ENCODE peak calls at places on chromosomes 4 and X, in six cellular contexts. One of them, this sample, is unnamed.

GRCh38 chr4:127780598-127780997 is 1.5 kb upstream of the HSPA4L start:
- DNase-seq in K562: no peak
- DNase-seq in WTC11: no peak
- DNase-seq in H1: no peak
- DNase-seq in HCT116: no peak
- DNase-seq in HEK293T: no peak
- DNase-seq in this sample: no peak

GRCh38 chr4:112564706-112565270 is 48.8 kb upstream of the NEUROG2 start:
- DNase-seq in HCT116: no peak
- DNase-seq in K562: no peak
- DNase-seq in WTC11: peak
- DNase-seq in H1: no peak
- DNase-seq in HEK293T: no peak
- DNase-seq in this sample: no peak

GRCh38 chr4:29549308-29549707 is 1170.9 kb upstream of the PCDH7 start:
- DNase-seq in WTC11: no peak
- DNase-seq in K562: no peak
- DNase-seq in HCT116: no peak
- DNase-seq in HEK293T: no peak
- DNase-seq in H1: no peak
- DNase-seq in this sample: no peak

GRCh38 chr4:53863731-53864130 is 200.7 kb downstream of the CHIC2 start:
- DNase-seq in HCT116: no peak
- DNase-seq in WTC11: no peak
- DNase-seq in HEK293T: no peak
- DNase-seq in H1: no peak
- DNase-seq in K562: no peak
- DNase-seq in this sample: no peak

GRCh38 chr4:3660086-3660927 is 105.9 kb upstream of the ADRA2C start:
- DNase-seq in H1: no peak
- DNase-seq in HCT116: no peak
- DNase-seq in WTC11: no peak
- DNase-seq in HEK293T: no peak
- DNase-seq in K562: no peak
- DNase-seq in this sample: no peak

GRCh38 chrX:25968920-25969319 is 169.2 kb upstream of the MAGEB18 start:
- DNase-seq in HEK293T: peak
- DNase-seq in HCT116: no peak
- DNase-seq in K562: peak
- DNase-seq in WTC11: peak
- DNase-seq in H1: peak
- DNase-seq in this sample: peak

GRCh38 chr4:56752985-56753384 is 68.5 kb downstream of the SPINK2 start:
- DNase-seq in WTC11: no peak
- DNase-seq in HCT116: peak
- DNase-seq in H1: no peak
- DNase-seq in HEK293T: no peak
- DNase-seq in K562: no peak
- DNase-seq in this sample: no peak

GRCh38 chr4:38856524-38857337 is at the start of gene TLR6:
- DNase-seq in WTC11: peak
- DNase-seq in H1: no peak
- DNase-seq in K562: peak
- DNase-seq in HCT116: peak
- DNase-seq in HEK293T: peak
- DNase-seq in this sample: peak

GRCh38 chr4:111991163-111991562 is 154.1 kb upstream of the FAM241A start:
- DNase-seq in HCT116: no peak
- DNase-seq in HEK293T: no peak
- DNase-seq in K562: no peak
- DNase-seq in H1: no peak
- DNase-seq in WTC11: no peak
- DNase-seq in this sample: no peak

GRCh38 chr4:140691369-140691768 is 64.8 kb downstream of the TBC1D9 start:
- DNase-seq in WTC11: no peak
- DNase-seq in H1: no peak
- DNase-seq in K562: no peak
- DNase-seq in HCT116: no peak
- DNase-seq in HEK293T: no peak
- DNase-seq in this sample: peak

GRCh38 chrX:78708171-78708570 is 39.3 kb upstream of the LPAR4 start:
- DNase-seq in K562: no peak
- DNase-seq in HCT116: no peak
- DNase-seq in H1: peak
- DNase-seq in HEK293T: peak
- DNase-seq in WTC11: peak
- DNase-seq in this sample: peak

GRCh38 chrX:40366661-40367060 is 214.1 kb upstream of the ATP6AP2 start:
- DNase-seq in HCT116: no peak
- DNase-seq in WTC11: peak
- DNase-seq in K562: no peak
- DNase-seq in HEK293T: no peak
- DNase-seq in H1: peak
- DNase-seq in this sample: no peak

GRCh38 chr4:40840985-40841571 is 91.3 kb downstream of the NSUN7 start:
- DNase-seq in HEK293T: peak
- DNase-seq in H1: peak
- DNase-seq in WTC11: peak
- DNase-seq in K562: peak
- DNase-seq in HCT116: peak
- DNase-seq in this sample: peak

GRCh38 chr4:188107931-188108843 is 1.2 kb downstream of the TRIML2 start:
- DNase-seq in WTC11: no peak
- DNase-seq in K562: no peak
- DNase-seq in HEK293T: no peak
- DNase-seq in HCT116: peak
- DNase-seq in H1: peak
- DNase-seq in this sample: no peak

GRCh38 chrX:94400488-94400887 is 726.5 kb downstream of the FAM133A start:
- DNase-seq in H1: peak
- DNase-seq in K562: no peak
- DNase-seq in HCT116: no peak
- DNase-seq in WTC11: peak
- DNase-seq in HEK293T: no peak
- DNase-seq in this sample: peak

GRCh38 chrX:116277391-116277790 is 106.8 kb downstream of the AGTR2 start:
- DNase-seq in WTC11: no peak
- DNase-seq in HCT116: no peak
- DNase-seq in H1: no peak
- DNase-seq in HEK293T: no peak
- DNase-seq in K562: no peak
- DNase-seq in this sample: no peak

GRCh38 chr4:168074861-168075260 is 17.5 kb upstream of the ANXA10 start:
- DNase-seq in K562: no peak
- DNase-seq in HEK293T: no peak
- DNase-seq in HCT116: no peak
- DNase-seq in WTC11: no peak
- DNase-seq in H1: no peak
- DNase-seq in this sample: no peak

GRCh38 chrX:69531031-69531755 is 27.1 kb downstream of the NALF2 start:
- DNase-seq in HCT116: no peak
- DNase-seq in WTC11: no peak
- DNase-seq in HEK293T: no peak
- DNase-seq in H1: no peak
- DNase-seq in K562: no peak
- DNase-seq in this sample: no peak

GRCh38 chr4:169815606-169816005 is 57.9 kb upstream of the HPF1 start:
- DNase-seq in H1: no peak
- DNase-seq in HCT116: no peak
- DNase-seq in K562: no peak
- DNase-seq in WTC11: no peak
- DNase-seq in HEK293T: no peak
- DNase-seq in this sample: peak

GRCh38 chrX:85111347-85111746 is 107.7 kb downstream of the APOOL start:
- DNase-seq in WTC11: no peak
- DNase-seq in HCT116: no peak
- DNase-seq in HEK293T: peak
- DNase-seq in H1: no peak
- DNase-seq in K562: peak
- DNase-seq in this sample: no peak

GRCh38 chrX:30935985-30936384 is 46.9 kb upstream of the TAB3 start:
- DNase-seq in WTC11: peak
- DNase-seq in K562: peak
- DNase-seq in HCT116: peak
- DNase-seq in HEK293T: peak
- DNase-seq in H1: no peak
- DNase-seq in this sample: peak

GRCh38 chrX:130176354-130176776 is 4.6 kb downstream of the RAB33A start:
- DNase-seq in HEK293T: no peak
- DNase-seq in HCT116: no peak
- DNase-seq in WTC11: no peak
- DNase-seq in H1: no peak
- DNase-seq in K562: no peak
- DNase-seq in this sample: no peak
- TF ChIP-seq SP1 in HEK293T: no peak
- TF ChIP-seq SP1 in HCT116: no peak
- TF ChIP-seq SP1 in WTC11: no peak
- TF ChIP-seq SP1 in H1: no peak
- TF ChIP-seq SP1 in K562: no peak
- TF ChIP-seq SP1 in this sample: no peak

GRCh38 chr4:26573389-26573794 is 10.5 kb upstream of the TBC1D19 start:
- DNase-seq in WTC11: no peak
- DNase-seq in HEK293T: no peak
- DNase-seq in HCT116: no peak
- DNase-seq in K562: no peak
- DNase-seq in H1: no peak
- DNase-seq in this sample: no peak

GRCh38 chr4:26570596-26570995 is 13.3 kb upstream of the TBC1D19 start:
- DNase-seq in HEK293T: no peak
- DNase-seq in HCT116: no peak
- DNase-seq in K562: no peak
- DNase-seq in WTC11: no peak
- DNase-seq in H1: no peak
- DNase-seq in this sample: no peak

GRCh38 chr4:26576171-26576829 is 7.6 kb upstream of the TBC1D19 start:
- DNase-seq in K562: no peak
- DNase-seq in HEK293T: no peak
- DNase-seq in H1: no peak
- DNase-seq in HCT116: no peak
- DNase-seq in WTC11: no peak
- DNase-seq in this sample: peak

GRCh38 chr4:26579169-26579568 is 4.7 kb upstream of the TBC1D19 start:
- DNase-seq in WTC11: no peak
- DNase-seq in HCT116: no peak
- DNase-seq in H1: no peak
- DNase-seq in K562: no peak
- DNase-seq in HEK293T: no peak
- DNase-seq in this sample: no peak

DNA sequence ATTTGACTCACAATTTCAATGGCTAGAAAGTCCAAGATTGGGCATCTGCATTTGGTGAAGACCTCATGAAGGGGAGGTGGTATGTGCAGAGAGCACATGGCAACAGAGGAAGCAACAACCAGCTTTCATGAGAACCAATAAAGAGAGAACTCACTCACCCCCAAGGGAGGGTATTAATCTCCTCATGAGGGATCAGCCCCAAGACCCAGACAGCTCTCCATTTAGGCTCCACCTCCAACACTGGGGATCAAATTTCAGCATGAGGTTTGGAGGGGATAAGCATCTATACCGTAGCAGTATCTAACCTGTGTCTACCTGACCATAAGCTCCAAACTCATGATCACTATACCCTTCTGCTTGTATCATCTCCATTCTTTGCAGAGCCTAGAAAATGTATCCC is 9.3 kb upstream of the TBC1D19 start:
- DNase-seq in HEK293T: no peak
- DNase-seq in WTC11: no peak
- DNase-seq in K562: no peak
- DNase-seq in H1: no peak
- DNase-seq in HCT116: no peak
- DNase-seq in this sample: no peak
- TF ChIP-seq SP1 in HEK293T: no peak
- TF ChIP-seq SP1 in WTC11: no peak
- TF ChIP-seq SP1 in K562: no peak
- TF ChIP-seq SP1 in H1: no peak
- TF ChIP-seq SP1 in HCT116: no peak
- TF ChIP-seq SP1 in this sample: no peak

DNA sequence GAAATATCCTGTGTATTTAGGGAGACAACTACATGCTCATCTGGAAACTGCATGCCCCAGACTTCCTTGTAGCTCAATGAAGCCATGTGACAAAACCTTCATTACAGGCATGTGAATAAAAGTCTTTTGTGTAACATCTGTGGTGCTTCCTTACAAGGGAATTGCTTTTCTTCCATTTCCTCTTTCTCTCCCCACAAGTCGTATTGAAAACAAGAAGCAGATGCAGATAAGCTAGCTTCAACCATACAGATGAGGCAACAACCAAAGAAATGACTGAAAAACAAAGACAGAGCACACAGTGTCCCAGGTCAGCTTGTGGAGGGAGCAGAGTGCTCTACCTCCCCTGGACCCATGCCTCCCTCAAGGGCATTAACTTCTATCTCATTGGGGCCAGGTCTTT is 115.8 kb upstream of the INPP4B start:
- DNase-seq in WTC11: no peak
- DNase-seq in HCT116: no peak
- DNase-seq in H1: no peak
- DNase-seq in HEK293T: no peak
- DNase-seq in K562: no peak
- DNase-seq in this sample: no peak
- TF ChIP-seq SP1 in WTC11: no peak
- TF ChIP-seq SP1 in HCT116: no peak
- TF ChIP-seq SP1 in H1: no peak
- TF ChIP-seq SP1 in HEK293T: no peak
- TF ChIP-seq SP1 in K562: no peak
- TF ChIP-seq SP1 in this sample: no peak

GRCh38 chrX:50471390-50471789 is 765 bp upstream of the DGKK start:
- DNase-seq in K562: no peak
- DNase-seq in H1: no peak
- DNase-seq in WTC11: peak
- DNase-seq in HCT116: no peak
- DNase-seq in HEK293T: no peak
- DNase-seq in this sample: no peak

GRCh38 chrX:50475208-50475607 is 4.6 kb upstream of the DGKK start:
- DNase-seq in HEK293T: no peak
- DNase-seq in H1: no peak
- DNase-seq in WTC11: no peak
- DNase-seq in HCT116: no peak
- DNase-seq in K562: no peak
- DNase-seq in this sample: no peak

GRCh38 chrX:50469206-50469605 is 1.4 kb downstream of the DGKK start:
- DNase-seq in WTC11: peak
- DNase-seq in K562: no peak
- DNase-seq in H1: no peak
- DNase-seq in HEK293T: no peak
- DNase-seq in HCT116: no peak
- DNase-seq in this sample: no peak

GRCh38 chrX:50470103-50471031 is at the start of gene DGKK:
- DNase-seq in HEK293T: peak
- DNase-seq in H1: no peak
- DNase-seq in HCT116: no peak
- DNase-seq in K562: no peak
- DNase-seq in WTC11: peak
- DNase-seq in this sample: peak
- TF ChIP-seq SP1 in HEK293T: no peak
- TF ChIP-seq SP1 in H1: no peak
- TF ChIP-seq SP1 in HCT116: no peak
- TF ChIP-seq SP1 in K562: no peak
- TF ChIP-seq SP1 in WTC11: peak
- TF ChIP-seq SP1 in this sample: no peak

This sample was measured in HepG2.